ENCODE peak calls at places on chromosome 1, in five cellular contexts. Y is foreskin melanocyte, H is NCI-H345, J is hypothalamus, B is H54. E is an unnamed sample.

GRCh38 chr1:45585110-45585426 is 1.2 kb downstream of the NASP start:
- DNase-seq in B (no peak), H (no peak), J (no peak), Y (no peak), E (no peak)

GRCh38 chr1:41751804-41752513 is 166.8 kb downstream of the HIVEP3 start:
- DNase-seq in H (no peak), B (peak), J (no peak), Y (no peak), E (no peak)

GRCh38 chr1:228166170-228166936 is 749 bp downstream of the IBA57 start:
- DNase-seq in H (peak), J (peak), B (peak), Y (peak), E (no peak)

GRCh38 chr1:6692956-6693355 is 8.7 kb downstream of the DNAJC11 start:
- DNase-seq in J (no peak), B (no peak), Y (no peak), H (no peak), E (no peak)

GRCh38 chr1:173050865-173051264 is at the start of gene TNFSF18:
- DNase-seq in Y (no peak), J (no peak), H (peak), B (no peak), E (no peak)

GRCh38 chr1:60727553-60727952 is 354.8 kb upstream of the NFIA start:
- DNase-seq in H (no peak), Y (no peak), J (no peak), B (no peak), E (no peak)

GRCh38 chr1:15835205-15835740 is 12.2 kb upstream of the SPEN start:
- DNase-seq in H (peak), B (no peak), J (no peak), Y (peak), E (no peak)

GRCh38 chr1:924619-925323 is 1.0 kb downstream of the SAMD11 start:
- DNase-seq in Y (no peak), J (no peak), B (no peak), H (peak), E (no peak)

GRCh38 chr1:115748396-115749130 is 20.0 kb downstream of the CASQ2 start:
- DNase-seq in B (peak), J (no peak), H (no peak), Y (peak), E (no peak)

GRCh38 chr1:29305943-29306342 is 69.6 kb downstream of the PTPRU start:
- DNase-seq in J (no peak), B (no peak), Y (no peak), H (no peak), E (no peak)